ENCODE peak calls at places on chromosomes 3 and 15, in six cellular contexts. R is naive thymus-derived CD8-positive, alpha-beta T cell; M is lower lobe of right lung; Q is cardiac septum; J is NCI-H1105; H is kidney. L is an unnamed sample.

GRCh38 chr3:125219261-125219701 is 6.7 kb upstream of the SLC12A8 start:
- DNase-seq in M (no peak), Q (no peak), R (no peak), J (no peak), H (no peak), L (no peak)

GRCh38 chr15:35455201-35455600 is 90.8 kb downstream of the DPH6 start:
- DNase-seq in H (no peak), R (no peak), M (no peak), Q (no peak), J (no peak), L (no peak)

GRCh38 chr3:111084911-111085310 is 13.3 kb downstream of the NECTIN3 start:
- DNase-seq in J (no peak), Q (no peak), H (no peak), M (no peak), R (no peak), L (no peak)

GRCh38 chr15:80931721-80932609 is 57.7 kb downstream of the MESD start:
- DNase-seq in J (no peak), Q (no peak), H (no peak), M (no peak), R (no peak), L (no peak)

GRCh38 chr15:101288905-101289513 is 6.0 kb downstream of the SNRPA1 start:
- DNase-seq in Q (no peak), H (no peak), J (peak; percentile 27), R (no peak), M (no peak), L (peak; percentile 37)

GRCh38 chr3:134722899-134723484 is 72.1 kb upstream of the EPHB1 start:
- DNase-seq in Q (no peak), H (no peak), R (no peak), M (no peak), J (no peak), L (no peak)

GRCh38 chr3:72663429-72663828 is 184.8 kb downstream of the SHQ1 start:
- DNase-seq in M (no peak), Q (no peak), R (no peak), J (peak; percentile 62), H (no peak), L (peak; percentile 27)

GRCh38 chr3:176167272-176167671 is 1030.0 kb downstream of the TBL1XR1 start:
- DNase-seq in Q (no peak), M (no peak), H (no peak), J (peak; percentile 45), R (no peak), L (peak; percentile 32)

GRCh38 chr3:27500986-27501385 is 16.8 kb upstream of the SLC4A7 start:
- DNase-seq in J (no peak), R (no peak), M (no peak), Q (no peak), H (no peak), L (no peak)